ENCODE peak calls at places on chromosomes 1 and 21, in nine cellular contexts. T is H9; P is activated CD8-positive, alpha-beta T cell treated with anti-CD3 and anti-CD28 coated beads for 36 hours; N is activated B cell treated with CpG ODN at 0.5 μM for 24 hours; H is AG10803; F is Calu3; A is kidney epithelial cell; X is AG04450; I is MCF 10A. J is an unnamed sample.

GRCh38 chr1:33181038-33181861 is 593 bp downstream of the TRIM62 start:
- DNase-seq in N (peak; percentile 65), F (peak; percentile 53), X (no peak), P (peak; percentile 43), I (peak; percentile 38), T (peak; percentile 65), A (no peak), H (peak; percentile 17), J (peak; percentile 27)

GRCh38 chr1:8733463-8733862 is 84.0 kb downstream of the RERE start:
- DNase-seq in A (no peak), F (no peak), H (no peak), N (no peak), I (peak; percentile 96), X (no peak), P (no peak), T (no peak), J (no peak)

GRCh38 chr21:35113064-35113463 is 64.0 kb upstream of the RUNX1 start:
- DNase-seq in F (no peak), I (peak; percentile 5), H (peak; percentile 17), A (no peak), T (no peak), P (peak; percentile 48), X (no peak), N (no peak), J (no peak)

GRCh38 chr1:214492405-214493075 is 58.9 kb downstream of the PTPN14 start:
- DNase-seq in A (no peak), I (no peak), N (no peak), T (no peak), P (no peak), F (no peak), X (no peak), H (peak; percentile 86), J (no peak)

GRCh38 chr21:46115441-46116188 is 17.7 kb downstream of the COL6A2 start:
- DNase-seq in I (no peak), N (peak; percentile 7), X (no peak), H (no peak), P (no peak), F (no peak), A (no peak), T (peak; percentile 18), J (no peak)

GRCh38 chr21:46560568-46561447 is 44.1 kb downstream of the S100B start:
- DNase-seq in T (no peak), X (no peak), P (no peak), H (no peak), A (no peak), N (no peak), I (no peak), F (no peak), J (no peak)

GRCh38 chr1:207825719-207826556 is 74.1 kb downstream of the CD46 start:
- DNase-seq in N (peak; percentile 74), F (peak; percentile 51), H (peak; percentile 34), X (no peak), P (peak; percentile 95), I (peak; percentile 45), T (no peak), A (no peak), J (peak; percentile 78)

GRCh38 chr1:176693697-176694329 is 230.8 kb downstream of the PAPPA2 start:
- DNase-seq in I (no peak), H (no peak), X (no peak), A (no peak), P (no peak), N (no peak), T (no peak), F (no peak), J (no peak)

GRCh38 chr1:206978259-206978658 is 8.0 kb upstream of the FCAMR start:
- DNase-seq in F (no peak), P (no peak), X (no peak), I (no peak), N (no peak), A (no peak), H (no peak), T (no peak), J (no peak)

GRCh38 chr1:27603320-27603961 is 503 bp downstream of the AHDC1 start:
- DNase-seq in P (peak; percentile 63), I (peak; percentile 26), A (no peak), T (no peak), H (no peak), N (peak; percentile 43), X (no peak), F (peak; percentile 9), J (peak; percentile 42)

GRCh38 chr1:230109871-230110667 is 43.0 kb downstream of the GALNT2 start:
- DNase-seq in I (no peak), A (no peak), F (no peak), P (peak; percentile 92), T (no peak), N (peak; percentile 56), H (no peak), X (no peak), J (no peak)

GRCh38 chr1:19003371-19004290 is 47.2 kb upstream of the IFFO2 start:
- DNase-seq in A (no peak), X (peak; percentile 33), P (peak; percentile 33), N (no peak), F (no peak), I (peak; percentile 13), T (no peak), H (no peak), J (no peak)

GRCh38 chr1:205507896-205508714 is 3.6 kb downstream of the CDK18 start:
- DNase-seq in T (no peak), N (no peak), F (no peak), A (no peak), P (no peak), X (no peak), I (no peak), H (no peak), J (no peak)

GRCh38 chr21:24014381-24014780 is 1592.9 kb downstream of the MRPL39 start:
- DNase-seq in N (no peak), H (no peak), A (no peak), I (no peak), T (no peak), P (no peak), X (no peak), F (no peak), J (no peak)
- TF ChIP-seq CTCF in N (no peak), H (no peak), A (no peak), I (no peak), T (no peak), P (peak; percentile 46), X (peak; percentile 30), F (no peak), J (no peak)

GRCh38 chr1:192358822-192359221 is 42.0 kb downstream of the RGS21 start:
- DNase-seq in P (no peak), X (no peak), T (no peak), F (no peak), A (no peak), N (no peak), H (no peak), I (no peak), J (no peak)

GRCh38 chr1:192357904-192358303 is 41.1 kb downstream of the RGS21 start:
- DNase-seq in F (no peak), T (no peak), X (no peak), P (no peak), A (no peak), I (no peak), N (no peak), H (no peak), J (no peak)

GRCh38 chr1:192367436-192367835 is 50.6 kb downstream of the RGS21 start:
- DNase-seq in H (no peak), T (no peak), P (no peak), X (no peak), N (no peak), A (no peak), F (no peak), I (no peak), J (no peak)

DNA sequence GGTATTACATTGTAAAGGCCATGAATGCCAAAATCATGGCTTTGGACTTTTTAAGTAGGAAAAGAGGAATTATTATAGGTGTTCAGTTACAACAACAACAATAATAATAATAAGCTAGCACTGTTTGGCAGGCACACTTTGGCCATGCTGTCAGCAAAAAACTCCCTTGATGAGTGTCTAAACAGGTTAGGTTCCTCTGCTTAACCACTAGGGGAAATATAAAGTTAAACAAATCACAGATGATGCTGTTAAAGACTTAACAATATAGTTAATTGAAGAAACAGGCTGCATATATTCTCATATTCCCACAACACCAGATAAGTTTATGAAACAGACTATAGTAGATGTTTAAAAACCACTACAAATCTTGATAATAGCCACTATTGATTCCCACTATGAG is 46.4 kb downstream of the RGS21 start:
- DNase-seq in X (no peak), A (no peak), T (no peak), F (no peak), P (no peak), N (no peak), I (peak; percentile 13), H (no peak), J (no peak)
- TF ChIP-seq CTCF in X (peak; percentile 16), A (no peak), T (peak; percentile 51), F (no peak), P (no peak), N (no peak), I (no peak), H (no peak), J (no peak)

GRCh38 chr1:1014896-1015681 is 1.8 kb downstream of the ISG15 start:
- DNase-seq in X (no peak), H (no peak), T (peak; percentile 52), I (peak; percentile 48), N (no peak), A (no peak), P (peak; percentile 56), F (peak; percentile 52), J (no peak)
- TF ChIP-seq CTCF in X (peak; percentile 37), H (peak; percentile 29), T (peak; percentile 44), I (peak; percentile 35), N (no peak), A (peak; percentile 53), P (peak; percentile 42), F (peak; percentile 41), J (no peak)

GRCh38 chr1:70970407-70970806 is 77.2 kb downstream of the PTGER3 start:
- DNase-seq in N (no peak), X (no peak), F (no peak), T (no peak), H (no peak), I (no peak), P (no peak), A (no peak), J (no peak)

GRCh38 chr1:70963374-70963773 is 84.2 kb downstream of the PTGER3 start:
- DNase-seq in H (no peak), I (no peak), F (no peak), P (no peak), A (no peak), T (peak; percentile 34), N (no peak), X (no peak), J (no peak)

GRCh38 chr1:70961374-70961773 is 86.2 kb downstream of the PTGER3 start:
- DNase-seq in I (no peak), X (no peak), F (no peak), H (no peak), N (no peak), A (no peak), P (no peak), T (no peak), J (no peak)

DNA sequence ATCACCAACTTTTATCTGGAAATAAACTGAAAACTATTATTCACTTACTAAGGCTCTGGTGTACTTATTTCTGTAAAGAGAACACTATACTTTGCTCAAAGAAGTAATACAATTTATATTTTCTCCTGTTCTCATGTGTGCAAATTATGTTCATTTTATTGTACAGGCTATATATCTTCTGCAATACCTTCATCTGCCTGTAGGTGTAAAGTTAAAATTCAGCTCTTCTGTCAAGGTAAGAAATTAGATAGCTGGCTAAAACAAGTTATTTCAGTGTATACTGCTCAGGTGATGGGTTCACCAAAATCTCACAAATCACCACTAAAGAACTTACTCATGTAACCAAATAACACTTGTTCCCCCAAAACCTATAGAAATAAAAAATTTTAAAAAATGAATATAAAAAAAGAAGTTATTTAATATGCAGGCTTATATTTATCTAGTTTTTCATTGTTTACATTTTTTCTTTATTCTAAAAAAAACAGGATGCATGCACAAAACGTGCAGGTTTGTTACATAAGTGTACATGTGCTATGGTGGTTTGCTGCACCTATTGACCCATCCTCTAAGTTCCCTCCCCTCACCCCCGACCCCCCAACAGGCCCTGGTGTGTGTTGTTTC is 81.5 kb downstream of the PTGER3 start:
- DNase-seq in A (no peak), F (no peak), X (no peak), P (no peak), T (no peak), N (no peak), H (peak; percentile 12), I (peak; percentile 38), J (no peak)
- TF ChIP-seq CTCF in A (peak; percentile 35), F (peak; percentile 16), X (peak; percentile 49), P (peak; percentile 53), T (peak; percentile 63), N (no peak), H (peak; percentile 50), I (no peak), J (peak; percentile 35)